ENCODE peak calls at places on chromosomes 4 and X, in four cellular contexts. J is K562, L is HepG2, X is GM12878. F is an unnamed sample.

GRCh38 chrX:151973851-151974335 is 583 bp downstream of the GABRE start:
- DNase-seq in J (no peak), L (no peak), X (no peak), F (peak)

GRCh38 chr4:178577933-178578332 is 1135.7 kb upstream of the AGA start:
- DNase-seq in J (no peak), L (peak), X (no peak), F (peak)

GRCh38 chr4:153318696-153319320 is 25.7 kb upstream of the MND1 start:
- DNase-seq in J (peak), L (peak), X (no peak), F (peak)

GRCh38 chrX:107629533-107629909 is 1.2 kb downstream of the PRPS1 start:
- DNase-seq in J (peak), L (peak), X (no peak), F (peak)

GRCh38 chr4:6372649-6373525 is 99.5 kb downstream of the PPP2R2C start:
- DNase-seq in J (peak), L (peak), X (peak), F (peak)

GRCh38 chr4:29142708-29143107 is 1577.5 kb upstream of the PCDH7 start:
- DNase-seq in J (no peak), L (no peak), X (no peak), F (no peak)

GRCh38 chrX:63275127-63275526 is 76.0 kb downstream of the SPIN4 start:
- DNase-seq in J (peak), L (peak), X (peak), F (peak)

GRCh38 chr4:21512351-21512750 is 436.2 kb downstream of the KCNIP4 start:
- DNase-seq in J (no peak), L (no peak), X (no peak), F (peak)

GRCh38 chrX:148567229-148567628 is 66.8 kb downstream of the AFF2 start:
- DNase-seq in J (peak), L (no peak), X (no peak), F (no peak)

GRCh38 chrX:153161952-153162351 is 17.1 kb upstream of the MAGEA1 start:
- DNase-seq in J (no peak), L (no peak), X (no peak), F (no peak)

GRCh38 chrX:153153516-153153915 is 25.6 kb upstream of the MAGEA1 start:
- DNase-seq in J (no peak), L (no peak), X (no peak), F (no peak)

GRCh38 chrX:153157450-153157849 is 21.6 kb upstream of the MAGEA1 start:
- DNase-seq in J (no peak), L (no peak), X (no peak), F (no peak)

GRCh38 chrX:153158319-153158718 is 20.8 kb upstream of the MAGEA1 start:
- DNase-seq in J (no peak), L (no peak), X (no peak), F (no peak)
- TF ChIP-seq NFIC in J (no peak), L (no peak), X (no peak), F (no peak)

DNA sequence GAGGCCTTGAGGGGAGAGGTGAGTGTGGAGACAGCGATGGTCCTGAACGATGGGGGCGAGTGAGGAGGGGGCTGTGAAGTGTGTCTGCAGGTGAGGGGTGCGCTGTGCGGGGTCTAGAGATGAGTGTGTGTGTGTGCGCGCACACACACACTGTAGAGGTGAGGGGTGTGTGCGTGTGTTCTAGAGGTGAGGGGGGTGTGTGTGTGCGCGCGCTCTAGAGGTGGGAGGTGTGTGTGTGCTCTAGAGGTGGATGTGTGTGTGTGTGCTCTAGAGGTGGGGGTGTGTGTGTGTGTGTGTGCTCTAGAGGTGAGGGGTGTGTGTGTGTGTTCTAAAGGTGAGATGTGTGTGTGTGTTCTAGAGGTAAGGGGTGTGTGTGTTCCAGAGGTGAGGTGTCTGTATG is 574 bp downstream of the BST1 start:
- DNase-seq in J (no peak), L (no peak), X (no peak), F (no peak)
- TF ChIP-seq NFIC in J (no peak), L (no peak), X (no peak), F (no peak)

GRCh38 chr4:82780398-82781231 is 18.0 kb downstream of the SCD5 start:
- DNase-seq in J (no peak), L (peak), X (no peak), F (peak)

GRCh38 chr4:82786004-82786400 is 12.6 kb downstream of the SCD5 start:
- DNase-seq in J (no peak), L (no peak), X (no peak), F (no peak)

GRCh38 chr4:82784615-82785247 is 13.9 kb downstream of the SCD5 start:
- DNase-seq in J (no peak), L (no peak), X (no peak), F (peak)

GRCh38 chr4:82785248-82786003 is 13.2 kb downstream of the SCD5 start:
- DNase-seq in J (no peak), L (peak), X (no peak), F (no peak)

GRCh38 chr4:82782626-82783025 is 16.0 kb downstream of the SCD5 start:
- DNase-seq in J (no peak), L (no peak), X (no peak), F (no peak)
- TF ChIP-seq NFIC in J (no peak), L (no peak), X (no peak), F (no peak)

GRCh38 chr4:41881931-41882621 is 53.2 kb upstream of the TMEM33 start:
- DNase-seq in J (no peak), L (no peak), X (no peak), F (peak)

GRCh38 chr4:41880022-41880837 is 55.0 kb upstream of the TMEM33 start:
- DNase-seq in J (no peak), L (no peak), X (no peak), F (peak)

GRCh38 chr4:41883988-41884737 is 51.1 kb upstream of the TMEM33 start:
- DNase-seq in J (no peak), L (peak), X (no peak), F (peak)

GRCh38 chr4:41880840-41881831 is 54.1 kb upstream of the TMEM33 start:
- DNase-seq in J (no peak), L (no peak), X (no peak), F (peak)

DNA sequence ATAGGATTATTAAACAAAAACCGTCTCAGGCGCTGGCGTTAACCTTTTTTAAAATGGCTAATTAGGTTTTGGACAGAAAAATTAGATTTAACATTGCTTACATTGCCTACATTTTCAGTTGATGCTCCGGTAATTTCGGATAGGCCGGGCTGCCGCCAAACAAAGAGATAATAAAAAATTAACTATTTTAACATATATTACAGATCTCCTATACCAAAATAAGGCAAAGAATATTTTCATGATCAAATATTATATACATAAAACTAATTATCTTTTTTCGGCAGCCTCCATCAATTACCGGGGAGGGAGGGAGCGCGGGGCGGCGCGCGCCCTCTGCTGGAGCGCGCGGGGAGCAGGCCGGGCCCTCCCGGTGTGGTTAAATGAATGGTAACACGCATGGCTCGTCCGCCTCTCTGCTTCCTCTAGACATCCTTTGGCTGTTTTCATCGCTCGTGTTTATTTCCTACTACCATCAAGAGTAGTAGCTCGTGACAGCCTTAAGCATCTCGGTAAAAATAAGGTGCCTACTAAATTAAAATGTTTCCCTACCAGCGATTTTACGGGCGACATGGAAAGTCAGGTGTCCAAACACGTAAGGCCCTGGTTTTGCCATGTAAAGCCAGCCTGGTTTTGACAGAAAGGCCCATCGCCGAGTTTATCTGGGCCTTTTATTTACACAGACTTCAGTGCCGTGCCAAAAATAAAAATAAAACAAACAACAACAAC is 52.4 kb upstream of the TMEM33 start:
- DNase-seq in J (peak), L (no peak), X (no peak), F (peak)
- TF ChIP-seq NFIC in J (no peak), L (no peak), X (no peak), F (no peak)

DNA sequence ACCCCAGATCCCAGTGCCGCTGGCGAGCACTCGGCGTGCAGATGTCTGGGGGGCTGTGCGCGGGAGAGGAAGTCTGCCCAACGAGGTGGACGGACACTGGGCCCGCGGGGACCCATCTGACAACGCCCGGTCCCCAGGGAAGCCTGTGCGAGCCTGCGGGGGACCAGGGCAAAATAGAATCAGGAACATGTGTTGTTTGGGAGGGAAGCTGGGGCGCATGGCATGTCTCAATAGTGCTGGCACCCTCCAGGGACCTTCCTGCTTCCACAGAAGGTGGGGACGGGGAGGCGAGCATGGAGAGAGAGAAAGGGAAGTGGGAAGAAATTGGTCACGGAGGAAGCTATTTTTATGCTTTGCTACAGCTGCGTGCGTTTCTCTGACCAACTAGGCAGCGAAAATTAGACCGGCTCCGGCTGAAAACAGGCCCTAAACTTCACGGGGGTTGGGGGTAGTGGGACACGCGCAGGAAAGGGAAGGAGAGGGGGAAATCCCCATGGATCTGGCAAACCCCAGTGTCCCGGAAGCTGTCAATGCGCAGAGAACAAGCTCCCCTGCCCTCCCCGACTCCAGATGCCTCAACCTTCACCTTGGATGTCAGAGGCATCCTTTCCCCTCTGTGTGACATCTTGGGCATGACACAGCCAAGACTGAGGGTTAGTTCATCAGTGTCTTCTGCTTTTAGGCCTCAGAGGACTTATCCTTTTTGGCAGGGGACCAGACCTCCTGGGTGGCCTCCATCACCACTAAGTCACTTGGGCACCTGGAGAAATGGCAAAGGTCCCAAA is 169.8 kb upstream of the BCOR start:
- DNase-seq in J (no peak), L (no peak), X (peak), F (no peak)
- TF ChIP-seq NFIC in J (no peak), L (no peak), X (peak), F (no peak)

GRCh38 chrX:153970398-153971123 is 1.1 kb downstream of the HCFC1 start:
- DNase-seq in J (peak), L (peak), X (no peak), F (peak)
- TF ChIP-seq NFIC in J (no peak), L (no peak), X (no peak), F (no peak)

DNA sequence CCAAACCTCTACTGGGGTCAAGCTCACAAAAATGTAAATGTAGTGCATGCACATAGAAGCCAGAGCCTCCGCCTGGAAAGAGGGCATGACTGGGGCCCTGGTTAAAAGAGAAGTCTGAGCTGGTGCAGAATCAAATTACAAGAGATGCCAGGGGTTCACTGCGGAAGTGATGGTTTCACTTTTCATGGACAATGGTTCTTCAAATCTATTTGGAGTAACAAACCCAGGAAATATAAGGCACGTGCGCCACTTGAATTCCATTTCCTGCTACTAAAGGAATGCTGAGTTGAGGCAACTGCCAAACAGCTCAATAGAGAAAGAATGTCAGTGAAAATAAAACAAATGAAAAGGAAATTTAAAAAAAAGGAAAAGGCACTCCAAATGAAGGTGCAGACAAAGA is 79.8 kb downstream of the FUNDC1 start:
- DNase-seq in J (no peak), L (no peak), X (no peak), F (no peak)
- TF ChIP-seq NFIC in J (no peak), L (no peak), X (no peak), F (no peak)

DNA sequence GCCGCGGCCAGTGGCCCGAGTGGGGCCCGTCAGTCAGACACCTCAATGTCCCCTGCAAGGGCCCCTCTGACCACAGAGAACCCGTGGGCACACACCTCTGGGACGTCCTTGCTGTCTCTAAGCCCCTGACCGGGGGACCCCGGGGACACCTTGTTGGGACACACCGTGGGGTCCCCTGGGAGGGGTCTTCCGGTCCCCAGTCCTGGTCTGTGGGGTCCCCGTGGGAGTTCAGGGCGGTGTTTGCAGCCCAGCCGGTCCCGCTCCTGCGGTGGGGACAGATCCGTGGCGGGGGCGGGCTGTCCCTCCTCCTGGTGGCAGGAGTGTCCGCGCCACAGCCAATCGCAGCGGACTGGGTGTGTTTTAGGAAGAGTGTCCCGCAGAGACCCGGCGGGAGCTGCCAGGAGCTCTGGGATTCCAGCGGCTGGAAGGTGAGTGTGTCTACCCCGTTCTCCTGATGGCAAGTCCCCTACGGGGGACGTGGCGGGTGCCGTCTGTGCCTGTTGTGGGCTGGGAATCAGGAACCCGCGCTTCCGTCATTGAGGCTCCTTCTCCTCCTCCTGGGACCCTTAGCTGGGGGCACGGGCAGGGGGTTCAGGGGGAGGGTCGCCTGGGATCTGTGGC is 5.1 kb upstream of the PLCXD1 start:
- DNase-seq in J (peak), L (peak), X (no peak), F (peak)
- TF ChIP-seq NFIC in J (no peak), L (no peak), X (no peak), F (no peak)

GRCh38 chr4:55617587-55618197 is 18.4 kb downstream of the NMU start:
- DNase-seq in J (no peak), L (no peak), X (peak), F (no peak)

GRCh38 chr4:55611358-55612059 is 19.5 kb upstream of the PDCL2 start:
- DNase-seq in J (no peak), L (no peak), X (no peak), F (no peak)

GRCh38 chr4:55612341-55612740 is 20.3 kb upstream of the PDCL2 start:
- DNase-seq in J (no peak), L (no peak), X (no peak), F (no peak)

GRCh38 chr4:55615008-55615407 is 21.1 kb downstream of the NMU start:
- DNase-seq in J (no peak), L (no peak), X (no peak), F (peak)

DNA sequence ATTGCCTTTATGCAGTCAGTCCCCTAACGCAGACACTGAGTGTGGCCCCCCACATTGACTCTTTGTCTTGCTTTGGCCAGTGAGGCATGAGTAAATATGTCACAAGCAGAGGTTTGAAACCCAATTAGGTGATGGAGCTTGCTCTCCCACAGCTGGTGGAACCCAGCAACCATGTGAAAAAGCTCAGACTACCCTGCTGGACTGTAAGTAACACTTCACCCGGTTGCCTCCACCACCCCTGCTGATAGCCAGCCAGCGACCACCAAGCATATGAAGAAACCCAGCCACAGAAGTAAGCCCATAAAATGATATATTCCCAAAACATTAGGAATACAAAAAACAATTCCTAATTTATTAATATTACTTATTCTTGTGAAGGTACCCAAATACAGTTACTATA is 21.6 kb upstream of the PDCL2 start:
- DNase-seq in J (no peak), L (no peak), X (no peak), F (no peak)
- TF ChIP-seq NFIC in J (no peak), L (no peak), X (no peak), F (no peak)

F was measured in SK-N-SH.